ENCODE peak calls at places on chromosomes 13 and 19, in five cellular contexts. L is Kasumi-1; K is uterus; G is GM18507; F is activated naive CD8-positive, alpha-beta T cell treated with anti-CD3 and anti-CD28 coated beads, Interleukin-2, amount 50 U/mL, for 16 hours. M is an unnamed sample.
A peak's percentile ranks its signal among the peaks of the same experiment; 100 is the strongest.

GRCh38 chr13:113863511-113864302 is at the start of gene GAS6:
- DNase-seq in F (no peak), G (no peak), K (peak; percentile 67), L (no peak), M (no peak)

GRCh38 chr19:2385053-2385721 is 25.1 kb downstream of the TMPRSS9 start:
- DNase-seq in K (no peak), L (peak; percentile 24), F (no peak), G (no peak), M (no peak)

GRCh38 chr13:100890645-100891044 is 216.1 kb upstream of the TMTC4 start:
- DNase-seq in G (no peak), F (no peak), K (no peak), L (no peak), M (no peak)

GRCh38 chr13:61410669-61411297 is 4.9 kb downstream of the PCDH20 start:
- DNase-seq in K (no peak), F (no peak), L (peak; percentile 68), G (no peak), M (no peak)

GRCh38 chr13:108227651-108228272 is 9.6 kb downstream of the ABHD13 start:
- DNase-seq in F (no peak), K (no peak), L (peak; percentile 73), G (no peak), M (no peak)

GRCh38 chr13:46961719-46962118 is 64.9 kb upstream of the HTR2A start:
- DNase-seq in K (no peak), G (peak; percentile 47), L (peak; percentile 78), F (no peak), M (no peak)

GRCh38 chr19:2089001-2089711 is 7.0 kb downstream of the MOB3A start:
- DNase-seq in L (no peak), G (no peak), F (no peak), K (no peak), M (no peak)

GRCh38 chr13:112447761-112448603 is 71.8 kb downstream of the SPACA7 start:
- DNase-seq in F (no peak), L (no peak), G (no peak), K (no peak), M (peak; percentile 80)

GRCh38 chr13:102399791-102400618 is 1.8 kb downstream of the FGF14 start:
- DNase-seq in L (no peak), K (no peak), F (no peak), G (no peak), M (peak; percentile 86)

GRCh38 chr13:63190742-63191141 is 1775.1 kb upstream of the PCDH20 start:
- DNase-seq in F (no peak), K (no peak), L (no peak), G (no peak), M (no peak)

GRCh38 chr13:114043421-114044053 is 69.7 kb upstream of the C13orf46 start:
- DNase-seq in K (peak; percentile 87), G (no peak), L (peak; percentile 98), F (no peak), M (peak; percentile 93)

GRCh38 chr13:62626771-62627170 is 1211.1 kb upstream of the PCDH20 start:
- DNase-seq in F (no peak), K (no peak), L (no peak), G (no peak), M (no peak)

GRCh38 chr19:295687-296370 is 4.6 kb upstream of the PLPP2 start:
- DNase-seq in K (peak; percentile 72), L (no peak), G (no peak), F (no peak), M (no peak)

GRCh38 chr19:823565-824121 is 1.9 kb upstream of the PLPPR3 start:
- DNase-seq in K (no peak), L (peak; percentile 82), F (no peak), G (no peak), M (no peak)

GRCh38 chr19:39127812-39128510 is 2.4 kb downstream of the PAK4 start:
- DNase-seq in L (no peak), K (no peak), G (no peak), F (no peak), M (no peak)

GRCh38 chr19:32406161-32407003 is 812 bp downstream of the DPY19L3 start:
- DNase-seq in K (no peak), L (peak; percentile 5), G (no peak), F (no peak), M (no peak)

GRCh38 chr19:29834991-29835390 is 23.2 kb downstream of the CCNE1 start:
- DNase-seq in F (no peak), G (no peak), L (no peak), K (no peak), M (no peak)

GRCh38 chr13:32824671-32825070 is 191.6 kb upstream of the KL start:
- DNase-seq in K (no peak), L (no peak), G (no peak), F (no peak), M (no peak)

GRCh38 chr13:112992931-112993700 is 24.1 kb downstream of the MCF2L start:
- DNase-seq in F (no peak), L (no peak), G (no peak), K (no peak), M (no peak)

GRCh38 chr13:33348366-33348765 is 62.8 kb upstream of the STARD13 start:
- DNase-seq in F (no peak), L (no peak), G (no peak), K (no peak), M (no peak)

GRCh38 chr19:4971424-4971793 is 2.5 kb downstream of the KDM4B start:
- DNase-seq in F (no peak), G (no peak), K (no peak), L (no peak), M (peak; percentile 91)

GRCh38 chr13:72651196-72651595 is 76.2 kb downstream of the MZT1 start:
- DNase-seq in G (no peak), F (no peak), L (peak; percentile 65), K (no peak), M (no peak)

GRCh38 chr13:45889582-45890243 is 38.2 kb upstream of the SIAH3 start:
- DNase-seq in F (no peak), L (no peak), K (no peak), G (no peak), M (no peak)

GRCh38 chr13:75749407-75749806 is 113.3 kb downstream of the LMO7 start:
- DNase-seq in F (no peak), G (no peak), L (no peak), K (no peak), M (no peak)

GRCh38 chr19:2607712-2608601 is 94.5 kb downstream of the GNG7 start:
- DNase-seq in K (no peak), G (no peak), F (peak; percentile 88), L (no peak), M (no peak)

GRCh38 chr13:66563076-66563475 is 667.1 kb downstream of the PCDH9 start:
- DNase-seq in L (no peak), G (no peak), F (no peak), K (no peak), M (no peak)

GRCh38 chr13:86051134-86052103 is 252.2 kb upstream of the SLITRK6 start:
- DNase-seq in F (no peak), L (no peak), G (no peak), K (no peak), M (no peak)

GRCh38 chr13:21967871-21968270 is 297.0 kb downstream of the FGF9 start:
- DNase-seq in G (no peak), K (no peak), F (no peak), L (no peak), M (no peak)

GRCh38 chr19:42254083-42254849 is 662 bp downstream of the ERF start:
- DNase-seq in F (peak; percentile 61), L (peak; percentile 78), K (peak; percentile 83), G (no peak), M (peak; percentile 76)

GRCh38 chr19:1249298-1249989 is 1.1 kb downstream of the MIDN start:
- DNase-seq in F (peak; percentile 90), L (peak; percentile 90), G (peak; percentile 78), K (peak; percentile 94), M (peak; percentile 93)

GRCh38 chr13:45299194-45299593 is 41.8 kb downstream of the TPT1 start:
- DNase-seq in G (no peak), F (no peak), L (no peak), K (no peak), M (peak; percentile 46)

GRCh38 chr19:12896460-12896859 is 5.5 kb downstream of the GCDH start:
- DNase-seq in K (no peak), F (no peak), G (no peak), L (no peak), M (no peak)

GRCh38 chr19:1818549-1819195 is 6.6 kb upstream of the ATP8B3 start:
- DNase-seq in K (no peak), L (no peak), G (no peak), F (no peak), M (no peak)

GRCh38 chr13:50650936-50651638 is 192.4 kb downstream of the DLEU7 start:
- DNase-seq in K (no peak), G (no peak), F (no peak), L (no peak), M (no peak)

GRCh38 chr13:48923376-48923775 is 52.3 kb upstream of the FNDC3A start:
- DNase-seq in F (no peak), K (no peak), L (no peak), G (no peak), M (no peak)

GRCh38 chr19:48329167-48329891 is 4.0 kb downstream of the EMP3 start:
- DNase-seq in L (peak; percentile 48), K (peak; percentile 60), F (no peak), G (no peak), M (peak; percentile 43)

GRCh38 chr13:71218960-71219359 is 648.0 kb downstream of the DACH1 start:
- DNase-seq in L (no peak), G (no peak), K (no peak), F (no peak), M (no peak)